ENCODE peak calls at places on chromosome 4, in seven cellular contexts. Y, L, K, W, V, P and B are unnamed samples. For H3K4me1, the result is how much of the 10 kb centered on the place peaks cover.

GRCh38 chr4:75499900-75500299 is 14.3 kb downstream of the RCHY1 start:
- DNase-seq in Y (no peak), L (no peak), K (no peak), W (no peak), V (no peak), P (no peak), B (no peak)

GRCh38 chr4:157763490-157763889 is 409.3 kb downstream of the GASK1B start:
- DNase-seq in Y (no peak), L (no peak), K (no peak), W (no peak), V (no peak), P (no peak), B (no peak)

GRCh38 chr4:142314686-142315085 is 531.4 kb downstream of the INPP4B start:
- DNase-seq in Y (no peak), L (no peak), K (no peak), W (no peak), V (no peak), P (no peak), B (no peak)

GRCh38 chr4:140071806-140072205 is 82.2 kb downstream of the MAML3 start:
- DNase-seq in Y (no peak), L (no peak), K (no peak), W (no peak), V (peak), P (no peak), B (no peak)

GRCh38 chr4:38322709-38323108 is 341.3 kb upstream of the KLF3 start:
- DNase-seq in Y (peak), L (no peak), K (no peak), W (no peak), V (no peak), P (no peak), B (no peak)

GRCh38 chr4:8905773-8906667 is 34.4 kb upstream of the HMX1 start:
- DNase-seq in Y (no peak), L (no peak), K (peak), W (no peak), V (no peak), P (peak), B (no peak)

GRCh38 chr4:139873111-139873866 is 207.7 kb downstream of the MGST2 start:
- DNase-seq in Y (no peak), L (no peak), K (no peak), W (no peak), V (no peak), P (no peak), B (no peak)

GRCh38 chr4:133154725-133155124 is 5.6 kb downstream of the PCDH10 start:
- DNase-seq in Y (no peak), L (peak), K (no peak), W (peak), V (no peak), P (peak), B (peak)

GRCh38 chr4:141102367-141102766 is 30.9 kb downstream of the RNF150 start:
- DNase-seq in Y (no peak), L (no peak), K (no peak), W (no peak), V (no peak), P (peak), B (no peak)

GRCh38 chr4:67575232-67575888 is 16.8 kb downstream of the STAP1 start:
- DNase-seq in Y (peak), L (no peak), K (no peak), W (no peak), V (peak), P (no peak), B (no peak)

GRCh38 chr4:61522312-61522711 is 322.2 kb downstream of the ADGRL3 start:
- DNase-seq in Y (no peak), L (no peak), K (no peak), W (no peak), V (no peak), P (no peak), B (no peak)

GRCh38 chr4:115113382-115114106 is at the start of gene NDST4:
- DNase-seq in Y (no peak), L (no peak), K (no peak), W (no peak), V (no peak), P (no peak), B (no peak)

GRCh38 chr4:94014484-94015136 is 186.1 kb downstream of the ATOH1 start:
- DNase-seq in Y (no peak), L (no peak), K (no peak), W (no peak), V (no peak), P (no peak), B (no peak)

GRCh38 chr4:111696505-111696904 is 448.7 kb upstream of the FAM241A start:
- DNase-seq in Y (no peak), L (no peak), K (no peak), W (no peak), V (no peak), P (no peak), B (no peak)

GRCh38 chr4:38500433-38500832 is 163.6 kb upstream of the KLF3 start:
- DNase-seq in Y (no peak), L (no peak), K (no peak), W (no peak), V (no peak), P (peak), B (no peak)

GRCh38 chr4:23835814-23836478 is 53.9 kb downstream of the PPARGC1A start:
- DNase-seq in Y (no peak), L (no peak), K (no peak), W (no peak), V (no peak), P (no peak), B (no peak)

GRCh38 chr4:2372488-2373030 is 45.9 kb downstream of the ZFYVE28 start:
- DNase-seq in Y (no peak), L (no peak), K (no peak), W (no peak), V (no peak), P (no peak), B (no peak)
- TF ChIP-seq SIN3A in Y (no peak), L (no peak), K (no peak), W (no peak), V (no peak), P (no peak), B (no peak)

DNA sequence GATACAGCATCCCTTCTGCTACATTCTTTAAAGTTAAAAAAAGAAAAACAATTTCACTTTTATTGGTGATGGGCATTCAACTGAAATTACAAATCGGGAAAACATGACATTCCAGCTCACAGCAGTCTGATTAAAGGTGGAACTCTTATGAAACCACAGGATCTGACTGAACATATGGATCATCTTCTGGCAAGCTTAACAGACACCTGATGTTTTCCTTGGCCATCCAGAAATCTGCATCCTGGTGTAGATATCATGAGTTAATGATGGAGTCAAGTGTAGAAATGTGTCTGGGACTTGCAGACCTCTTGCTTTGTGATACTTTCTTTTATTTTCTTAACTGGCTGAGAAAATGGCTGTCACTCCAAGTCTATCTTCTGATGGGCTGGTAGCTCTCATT is 167.9 kb downstream of the CBR4 start:
- DNase-seq in Y (no peak), L (no peak), K (no peak), W (no peak), V (no peak), P (no peak), B (no peak)
- H3K4me1 ChIP-seq in Y (under half), L (under half), K (under half), W (under half), V (under half), P (under half), B (under half)

DNA sequence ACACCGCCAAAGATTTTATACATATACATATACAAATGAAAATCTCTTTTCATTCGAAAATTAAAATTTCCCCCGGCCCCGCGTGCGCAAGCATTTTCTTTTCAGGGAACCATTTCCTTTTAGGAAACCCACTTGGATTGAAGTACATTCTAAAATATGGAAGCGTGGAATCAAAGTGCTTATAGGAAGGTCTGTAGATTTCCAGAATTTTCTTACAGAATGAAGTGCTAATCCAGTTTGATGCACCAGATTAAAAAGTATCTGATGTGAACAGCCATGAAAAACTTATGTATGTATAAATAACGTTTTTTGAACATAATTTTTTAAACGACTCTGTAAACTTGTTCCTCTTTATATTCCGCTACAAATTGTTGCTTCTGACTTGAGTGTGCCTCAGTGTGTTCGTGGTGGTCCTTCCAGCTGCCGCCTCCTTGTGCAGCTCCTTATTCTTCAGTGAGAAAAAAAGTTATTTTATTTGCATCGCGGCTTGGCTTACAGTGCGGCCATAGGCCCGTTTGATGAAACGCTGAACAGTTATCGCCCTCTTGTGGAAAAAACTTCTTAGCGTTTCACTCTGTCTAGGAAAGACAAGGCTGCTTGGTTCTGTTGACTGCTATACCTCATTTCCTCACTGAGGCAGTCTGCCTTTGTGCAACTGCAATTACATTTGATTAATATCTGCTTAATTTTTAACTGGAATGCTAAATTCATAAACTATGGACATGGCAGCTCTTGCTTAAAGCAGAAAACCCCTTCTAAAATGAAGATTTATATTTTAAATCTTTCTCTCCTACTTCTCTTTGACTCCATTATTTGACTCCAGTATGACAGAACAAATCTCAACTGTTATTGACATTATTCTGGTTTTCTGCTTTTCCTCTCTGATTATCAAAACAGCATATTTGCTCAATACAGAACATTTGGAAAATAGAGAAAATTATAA is 4.7 kb upstream of the NKX6-1 start:
- DNase-seq in Y (peak), L (peak), K (no peak), W (peak), V (no peak), P (peak), B (peak)
- TF ChIP-seq SIN3A in Y (no peak), L (no peak), K (no peak), W (no peak), V (no peak), P (no peak), B (no peak)

GRCh38 chr4:185834088-185834487 is 22.1 kb upstream of the SORBS2 start:
- DNase-seq in Y (no peak), L (no peak), K (no peak), W (no peak), V (no peak), P (no peak), B (no peak)
- H3K4me1 ChIP-seq in Y (under half), L (under half), K (under half), W (half or more), V (under half), P (under half), B (under half)

GRCh38 chr4:11488657-11489448 is 60.2 kb upstream of the HS3ST1 start:
- DNase-seq in Y (no peak), L (no peak), K (no peak), W (no peak), V (no peak), P (no peak), B (no peak)

GRCh38 chr4:11489449-11490083 is 60.9 kb upstream of the HS3ST1 start:
- DNase-seq in Y (no peak), L (no peak), K (no peak), W (no peak), V (no peak), P (no peak), B (no peak)

GRCh38 chr4:11485926-11486325 is 57.2 kb upstream of the HS3ST1 start:
- DNase-seq in Y (no peak), L (no peak), K (no peak), W (no peak), V (no peak), P (no peak), B (no peak)

GRCh38 chr4:11487139-11487538 is 58.4 kb upstream of the HS3ST1 start:
- DNase-seq in Y (no peak), L (no peak), K (no peak), W (no peak), V (no peak), P (no peak), B (no peak)

GRCh38 chr4:11487876-11488545 is 59.3 kb upstream of the HS3ST1 start:
- DNase-seq in Y (no peak), L (no peak), K (no peak), W (no peak), V (no peak), P (no peak), B (no peak)
- TF ChIP-seq SIN3A in Y (no peak), L (no peak), K (no peak), W (no peak), V (no peak), P (no peak), B (no peak)

GRCh38 chr4:76546282-76547166 is 111.5 kb downstream of the SHROOM3 start:
- DNase-seq in Y (no peak), L (no peak), K (no peak), W (no peak), V (no peak), P (no peak), B (no peak)
- H3K4me1 ChIP-seq in Y (under half), L (under half), K (under half), W (under half), V (under half), P (under half), B (under half)

GRCh38 chr4:150569384-150569987 is 12.5 kb upstream of the MAB21L2 start:
- DNase-seq in Y (no peak), L (no peak), K (no peak), W (no peak), V (no peak), P (no peak), B (no peak)
- TF ChIP-seq SIN3A in Y (no peak), L (no peak), K (no peak), W (no peak), V (no peak), P (no peak), B (no peak)

DNA sequence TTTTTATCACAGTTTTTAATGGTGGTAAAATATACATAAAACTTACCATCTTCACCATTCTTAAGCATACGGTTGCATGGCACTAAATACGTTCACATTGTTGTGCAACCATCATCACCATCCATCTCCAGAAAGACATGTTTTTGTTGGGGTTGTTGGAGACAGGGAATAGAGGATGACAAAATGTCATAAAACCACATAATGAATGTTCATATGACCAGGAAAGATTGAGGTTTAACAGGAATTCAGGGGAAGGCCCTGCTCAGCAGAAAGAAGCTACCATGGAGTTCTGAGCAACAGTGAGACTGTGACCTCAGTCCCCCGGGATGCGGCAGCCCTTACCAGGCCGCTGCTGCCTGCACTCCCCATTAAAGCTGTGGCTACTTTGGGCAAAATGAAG is 63.9 kb upstream of the TRIM2 start:
- DNase-seq in Y (no peak), L (no peak), K (no peak), W (no peak), V (no peak), P (no peak), B (no peak)
- H3K4me1 ChIP-seq in Y (under half), L (under half), K (under half), W (under half), V (under half), P (under half), B (under half)

DNA sequence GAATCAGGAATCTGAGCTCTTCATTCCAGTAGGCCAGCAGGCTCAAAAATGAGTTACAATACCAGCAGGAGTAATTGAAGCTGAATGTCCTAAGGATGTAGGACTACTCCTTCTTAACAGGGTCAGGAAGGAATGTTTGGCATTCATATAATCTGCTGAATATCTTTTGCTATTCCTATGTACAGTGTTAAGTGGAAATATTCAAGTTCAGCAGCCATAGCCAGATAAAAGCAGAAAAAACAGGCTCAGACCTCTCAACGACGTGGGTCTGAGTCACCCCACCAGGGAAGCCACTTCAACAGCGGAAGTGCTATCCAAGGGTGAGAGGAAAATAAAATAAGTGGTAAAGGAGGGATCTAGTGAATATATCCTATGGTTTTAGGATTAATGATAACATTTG is 577.0 kb downstream of the SPOCK3 start:
- DNase-seq in Y (no peak), L (no peak), K (no peak), W (no peak), V (no peak), P (no peak), B (no peak)
- TF ChIP-seq SIN3A in Y (no peak), L (no peak), K (no peak), W (no peak), V (no peak), P (no peak), B (no peak)

GRCh38 chr4:104447346-104447745 is 47.3 kb downstream of the CXXC4 start:
- DNase-seq in Y (no peak), L (no peak), K (no peak), W (no peak), V (no peak), P (no peak), B (no peak)
- H3K4me1 ChIP-seq in Y (under half), L (under half), K (under half), W (under half), V (under half), P (under half), B (under half)